ENCODE peak calls at places on chromosomes 13 and 19, in ten cellular contexts. W, O, G, A, C, D, F, H, M and J are unnamed samples.

GRCh38 chr19:7349961-7350711 is 1.4 kb downstream of the ARHGEF18 start:
- DNase-seq in F (no peak), A (peak; percentile 84), H (no peak), M (no peak), D (no peak), G (no peak), W (peak; percentile 79), C (no peak), O (no peak), J (no peak)

GRCh38 chr19:50332264-50333038 is 3.3 kb upstream of the KCNC3 start:
- DNase-seq in A (no peak), C (no peak), G (no peak), D (peak; percentile 77), M (no peak), W (peak; percentile 48), H (no peak), F (no peak), O (no peak), J (no peak)

GRCh38 chr13:71751074-71751473 is 115.9 kb downstream of the DACH1 start:
- DNase-seq in F (no peak), W (no peak), A (no peak), C (no peak), M (no peak), D (no peak), O (no peak), H (no peak), G (no peak), J (no peak)

GRCh38 chr19:49851456-49852259 is 699 bp downstream of the PTOV1 start:
- DNase-seq in H (peak; percentile 35), G (no peak), D (no peak), M (no peak), C (no peak), F (no peak), A (peak; percentile 35), W (no peak), O (no peak), J (peak; percentile 28)

GRCh38 chr13:98018293-98018692 is 64.8 kb downstream of the IPO5 start:
- DNase-seq in A (no peak), O (no peak), M (no peak), C (no peak), G (no peak), D (no peak), F (no peak), H (no peak), W (no peak), J (no peak)

GRCh38 chr13:45737571-45738002 is 35.5 kb downstream of the CBY2 start:
- DNase-seq in M (no peak), C (no peak), A (no peak), G (no peak), F (no peak), D (no peak), O (peak; percentile 17), H (no peak), W (peak; percentile 44), J (peak; percentile 6)

GRCh38 chr19:10866495-10866894 is 4.9 kb upstream of the CARM1 start:
- DNase-seq in F (no peak), W (no peak), G (no peak), D (no peak), M (no peak), O (no peak), A (no peak), H (no peak), C (no peak), J (no peak)

GRCh38 chr13:41780736-41781708 is 179.9 kb downstream of the VWA8 start:
- DNase-seq in F (peak; percentile 73), O (no peak), H (peak; percentile 96), D (no peak), G (no peak), W (no peak), M (peak; percentile 88), C (peak; percentile 98), A (no peak), J (no peak)

GRCh38 chr19:18340990-18341868 is 831 bp downstream of the PGPEP1 start:
- DNase-seq in H (peak; percentile 71), W (peak; percentile 80), M (peak; percentile 22), G (peak; percentile 57), D (peak; percentile 91), O (peak; percentile 51), C (peak; percentile 52), F (no peak), A (peak; percentile 58), J (peak; percentile 66)

GRCh38 chr13:27374650-27375049 is 49.8 kb upstream of the GTF3A start:
- DNase-seq in C (peak; percentile 80), H (peak; percentile 85), F (peak; percentile 47), O (peak; percentile 36), D (peak; percentile 93), A (peak; percentile 58), W (peak; percentile 73), M (peak; percentile 71), G (no peak), J (peak; percentile 61)